ENCODE peak calls at places on chromosome 6, in six cellular contexts. One of them, this sample, is unnamed.

GRCh38 chr6:35082733-35083403 is 58.3 kb downstream of the TCP11 start:
- DNase-seq in activated naive CD4-positive, alpha-beta T cell treated with anti-CD3 and anti-CD28 coated beads, Interleukin-2, amount 10 ng/mL, durations not matched to agents 7 days and 5 days: no peak
- DNase-seq in NCI-H69: no peak
- DNase-seq in GM23338: no peak
- DNase-seq in neural crest cell: no peak
- DNase-seq in stimulated activated CD4-positive, alpha-beta T cell treated with anti-CD3 and anti-CD28 coated beads, TNF-alpha, amount 100 ng/mL, for 4 hours: no peak
- DNase-seq in this sample: no peak

GRCh38 chr6:33118525-33119123 is 42.8 kb downstream of the HLA-DPB1 start:
- DNase-seq in activated naive CD4-positive, alpha-beta T cell treated with anti-CD3 and anti-CD28 coated beads, Interleukin-2, amount 10 ng/mL, durations not matched to agents 7 days and 5 days: no peak
- DNase-seq in NCI-H69: peak; percentile 64
- DNase-seq in GM23338: peak; percentile 80
- DNase-seq in neural crest cell: no peak
- DNase-seq in stimulated activated CD4-positive, alpha-beta T cell treated with anti-CD3 and anti-CD28 coated beads, TNF-alpha, amount 100 ng/mL, for 4 hours: no peak
- DNase-seq in this sample: peak; percentile 86

GRCh38 chr6:107132330-107132954 is 17.1 kb upstream of the BEND3 start:
- DNase-seq in activated naive CD4-positive, alpha-beta T cell treated with anti-CD3 and anti-CD28 coated beads, Interleukin-2, amount 10 ng/mL, durations not matched to agents 7 days and 5 days: peak; percentile 43
- DNase-seq in NCI-H69: peak; percentile 59
- DNase-seq in GM23338: peak; percentile 47
- DNase-seq in neural crest cell: peak; percentile 51
- DNase-seq in stimulated activated CD4-positive, alpha-beta T cell treated with anti-CD3 and anti-CD28 coated beads, TNF-alpha, amount 100 ng/mL, for 4 hours: no peak
- DNase-seq in this sample: peak; percentile 25

GRCh38 chr6:15063253-15063853 is 182.5 kb upstream of the JARID2 start:
- DNase-seq in activated naive CD4-positive, alpha-beta T cell treated with anti-CD3 and anti-CD28 coated beads, Interleukin-2, amount 10 ng/mL, durations not matched to agents 7 days and 5 days: no peak
- DNase-seq in NCI-H69: peak; percentile 39
- DNase-seq in GM23338: no peak
- DNase-seq in neural crest cell: no peak
- DNase-seq in stimulated activated CD4-positive, alpha-beta T cell treated with anti-CD3 and anti-CD28 coated beads, TNF-alpha, amount 100 ng/mL, for 4 hours: no peak
- DNase-seq in this sample: no peak

GRCh38 chr6:168374051-168374502 is 54.5 kb upstream of the DACT2 start:
- DNase-seq in activated naive CD4-positive, alpha-beta T cell treated with anti-CD3 and anti-CD28 coated beads, Interleukin-2, amount 10 ng/mL, durations not matched to agents 7 days and 5 days: no peak
- DNase-seq in NCI-H69: peak; percentile 44
- DNase-seq in GM23338: no peak
- DNase-seq in neural crest cell: no peak
- DNase-seq in stimulated activated CD4-positive, alpha-beta T cell treated with anti-CD3 and anti-CD28 coated beads, TNF-alpha, amount 100 ng/mL, for 4 hours: no peak
- DNase-seq in this sample: no peak

GRCh38 chr6:146892613-146893401 is 294.0 kb downstream of the ADGB start:
- DNase-seq in activated naive CD4-positive, alpha-beta T cell treated with anti-CD3 and anti-CD28 coated beads, Interleukin-2, amount 10 ng/mL, durations not matched to agents 7 days and 5 days: no peak
- DNase-seq in NCI-H69: no peak
- DNase-seq in GM23338: no peak
- DNase-seq in neural crest cell: no peak
- DNase-seq in stimulated activated CD4-positive, alpha-beta T cell treated with anti-CD3 and anti-CD28 coated beads, TNF-alpha, amount 100 ng/mL, for 4 hours: no peak
- DNase-seq in this sample: no peak

GRCh38 chr6:55963301-55963700 is 87.9 kb upstream of the BMP5 start:
- DNase-seq in activated naive CD4-positive, alpha-beta T cell treated with anti-CD3 and anti-CD28 coated beads, Interleukin-2, amount 10 ng/mL, durations not matched to agents 7 days and 5 days: no peak
- DNase-seq in NCI-H69: peak; percentile 28
- DNase-seq in GM23338: peak; percentile 53
- DNase-seq in neural crest cell: no peak
- DNase-seq in stimulated activated CD4-positive, alpha-beta T cell treated with anti-CD3 and anti-CD28 coated beads, TNF-alpha, amount 100 ng/mL, for 4 hours: no peak
- DNase-seq in this sample: no peak

GRCh38 chr6:25056130-25056529 is 120.4 kb upstream of the RIPOR2 start:
- DNase-seq in activated naive CD4-positive, alpha-beta T cell treated with anti-CD3 and anti-CD28 coated beads, Interleukin-2, amount 10 ng/mL, durations not matched to agents 7 days and 5 days: peak; percentile 84
- DNase-seq in NCI-H69: no peak
- DNase-seq in GM23338: no peak
- DNase-seq in neural crest cell: no peak
- DNase-seq in stimulated activated CD4-positive, alpha-beta T cell treated with anti-CD3 and anti-CD28 coated beads, TNF-alpha, amount 100 ng/mL, for 4 hours: no peak
- DNase-seq in this sample: no peak

GRCh38 chr6:159098636-159099106 is 53.9 kb upstream of the TAGAP start:
- DNase-seq in activated naive CD4-positive, alpha-beta T cell treated with anti-CD3 and anti-CD28 coated beads, Interleukin-2, amount 10 ng/mL, durations not matched to agents 7 days and 5 days: peak; percentile 72
- DNase-seq in NCI-H69: no peak
- DNase-seq in GM23338: no peak
- DNase-seq in neural crest cell: no peak
- DNase-seq in stimulated activated CD4-positive, alpha-beta T cell treated with anti-CD3 and anti-CD28 coated beads, TNF-alpha, amount 100 ng/mL, for 4 hours: peak; percentile 55
- DNase-seq in this sample: no peak

GRCh38 chr6:3884007-3884745 is 35.0 kb downstream of the FAM50B start:
- DNase-seq in activated naive CD4-positive, alpha-beta T cell treated with anti-CD3 and anti-CD28 coated beads, Interleukin-2, amount 10 ng/mL, durations not matched to agents 7 days and 5 days: no peak
- DNase-seq in NCI-H69: peak; percentile 57
- DNase-seq in GM23338: no peak
- DNase-seq in neural crest cell: no peak
- DNase-seq in stimulated activated CD4-positive, alpha-beta T cell treated with anti-CD3 and anti-CD28 coated beads, TNF-alpha, amount 100 ng/mL, for 4 hours: no peak
- DNase-seq in this sample: no peak

GRCh38 chr6:19301980-19302379 is 535.2 kb upstream of the ID4 start:
- DNase-seq in activated naive CD4-positive, alpha-beta T cell treated with anti-CD3 and anti-CD28 coated beads, Interleukin-2, amount 10 ng/mL, durations not matched to agents 7 days and 5 days: no peak
- DNase-seq in NCI-H69: peak; percentile 81
- DNase-seq in GM23338: no peak
- DNase-seq in neural crest cell: no peak
- DNase-seq in stimulated activated CD4-positive, alpha-beta T cell treated with anti-CD3 and anti-CD28 coated beads, TNF-alpha, amount 100 ng/mL, for 4 hours: no peak
- DNase-seq in this sample: no peak

GRCh38 chr6:43668151-43669028 is 19.2 kb downstream of the MRPS18A start:
- DNase-seq in activated naive CD4-positive, alpha-beta T cell treated with anti-CD3 and anti-CD28 coated beads, Interleukin-2, amount 10 ng/mL, durations not matched to agents 7 days and 5 days: peak; percentile 63
- DNase-seq in NCI-H69: peak; percentile 82
- DNase-seq in GM23338: peak; percentile 89
- DNase-seq in neural crest cell: peak; percentile 23
- DNase-seq in stimulated activated CD4-positive, alpha-beta T cell treated with anti-CD3 and anti-CD28 coated beads, TNF-alpha, amount 100 ng/mL, for 4 hours: peak; percentile 10
- DNase-seq in this sample: peak; percentile 62

GRCh38 chr6:90184334-90185298 is 112.0 kb downstream of the BACH2 start:
- DNase-seq in activated naive CD4-positive, alpha-beta T cell treated with anti-CD3 and anti-CD28 coated beads, Interleukin-2, amount 10 ng/mL, durations not matched to agents 7 days and 5 days: no peak
- DNase-seq in NCI-H69: no peak
- DNase-seq in GM23338: no peak
- DNase-seq in neural crest cell: no peak
- DNase-seq in stimulated activated CD4-positive, alpha-beta T cell treated with anti-CD3 and anti-CD28 coated beads, TNF-alpha, amount 100 ng/mL, for 4 hours: no peak
- DNase-seq in this sample: no peak

GRCh38 chr6:33683576-33684427 is 27.7 kb downstream of the UQCC2 start:
- DNase-seq in activated naive CD4-positive, alpha-beta T cell treated with anti-CD3 and anti-CD28 coated beads, Interleukin-2, amount 10 ng/mL, durations not matched to agents 7 days and 5 days: no peak
- DNase-seq in NCI-H69: no peak
- DNase-seq in GM23338: no peak
- DNase-seq in neural crest cell: no peak
- DNase-seq in stimulated activated CD4-positive, alpha-beta T cell treated with anti-CD3 and anti-CD28 coated beads, TNF-alpha, amount 100 ng/mL, for 4 hours: no peak
- DNase-seq in this sample: no peak

GRCh38 chr6:81748946-81749345 is 3.5 kb downstream of the TENT5A start:
- DNase-seq in activated naive CD4-positive, alpha-beta T cell treated with anti-CD3 and anti-CD28 coated beads, Interleukin-2, amount 10 ng/mL, durations not matched to agents 7 days and 5 days: no peak
- DNase-seq in NCI-H69: peak; percentile 16
- DNase-seq in GM23338: no peak
- DNase-seq in neural crest cell: no peak
- DNase-seq in stimulated activated CD4-positive, alpha-beta T cell treated with anti-CD3 and anti-CD28 coated beads, TNF-alpha, amount 100 ng/mL, for 4 hours: no peak
- DNase-seq in this sample: peak; percentile 53

GRCh38 chr6:121418346-121418745 is 17.1 kb upstream of the GJA1 start:
- DNase-seq in activated naive CD4-positive, alpha-beta T cell treated with anti-CD3 and anti-CD28 coated beads, Interleukin-2, amount 10 ng/mL, durations not matched to agents 7 days and 5 days: no peak
- DNase-seq in NCI-H69: no peak
- DNase-seq in GM23338: no peak
- DNase-seq in neural crest cell: no peak
- DNase-seq in stimulated activated CD4-positive, alpha-beta T cell treated with anti-CD3 and anti-CD28 coated beads, TNF-alpha, amount 100 ng/mL, for 4 hours: no peak
- DNase-seq in this sample: no peak

GRCh38 chr6:125707615-125708243 is 41.7 kb upstream of the HEY2 start:
- DNase-seq in activated naive CD4-positive, alpha-beta T cell treated with anti-CD3 and anti-CD28 coated beads, Interleukin-2, amount 10 ng/mL, durations not matched to agents 7 days and 5 days: no peak
- DNase-seq in NCI-H69: no peak
- DNase-seq in GM23338: no peak
- DNase-seq in neural crest cell: no peak
- DNase-seq in stimulated activated CD4-positive, alpha-beta T cell treated with anti-CD3 and anti-CD28 coated beads, TNF-alpha, amount 100 ng/mL, for 4 hours: no peak
- DNase-seq in this sample: no peak

GRCh38 chr6:144613859-144614258 is 328.7 kb downstream of the UTRN start:
- DNase-seq in activated naive CD4-positive, alpha-beta T cell treated with anti-CD3 and anti-CD28 coated beads, Interleukin-2, amount 10 ng/mL, durations not matched to agents 7 days and 5 days: no peak
- DNase-seq in NCI-H69: peak; percentile 63
- DNase-seq in GM23338: no peak
- DNase-seq in neural crest cell: no peak
- DNase-seq in stimulated activated CD4-positive, alpha-beta T cell treated with anti-CD3 and anti-CD28 coated beads, TNF-alpha, amount 100 ng/mL, for 4 hours: no peak
- DNase-seq in this sample: no peak

GRCh38 chr6:45854343-45854742 is 161.3 kb downstream of the CLIC5 start:
- DNase-seq in activated naive CD4-positive, alpha-beta T cell treated with anti-CD3 and anti-CD28 coated beads, Interleukin-2, amount 10 ng/mL, durations not matched to agents 7 days and 5 days: no peak
- DNase-seq in NCI-H69: peak; percentile 29
- DNase-seq in GM23338: no peak
- DNase-seq in neural crest cell: no peak
- DNase-seq in stimulated activated CD4-positive, alpha-beta T cell treated with anti-CD3 and anti-CD28 coated beads, TNF-alpha, amount 100 ng/mL, for 4 hours: no peak
- DNase-seq in this sample: no peak

GRCh38 chr6:134741193-134741521 is 208.7 kb downstream of the ALDH8A1 start:
- DNase-seq in activated naive CD4-positive, alpha-beta T cell treated with anti-CD3 and anti-CD28 coated beads, Interleukin-2, amount 10 ng/mL, durations not matched to agents 7 days and 5 days: no peak
- DNase-seq in NCI-H69: peak; percentile 15
- DNase-seq in GM23338: peak; percentile 52
- DNase-seq in neural crest cell: no peak
- DNase-seq in stimulated activated CD4-positive, alpha-beta T cell treated with anti-CD3 and anti-CD28 coated beads, TNF-alpha, amount 100 ng/mL, for 4 hours: no peak
- DNase-seq in this sample: no peak

This sample was measured in G401.